ENCODE peak calls at places on chromosomes 4 and X, in five cellular contexts. Y is psoas muscle, D is iPS-NIHi11, S is uterus, W is HCT116. F is an unnamed sample.

GRCh38 chr4:110540606-110541440 is 64.9 kb downstream of the ENPEP start:
- DNase-seq in D (no peak), Y (no peak), S (no peak), W (no peak), F (peak; percentile 8)

GRCh38 chr4:2849267-2850140 is 5.9 kb downstream of the ADD1 start:
- DNase-seq in S (no peak), W (no peak), Y (no peak), D (no peak), F (no peak)

GRCh38 chr4:37628977-37629609 is 57.1 kb downstream of the RELL1 start:
- DNase-seq in Y (peak; percentile 64), S (peak; percentile 52), D (no peak), W (peak; percentile 59), F (peak; percentile 8)

GRCh38 chrX:118128724-118129123 is 12.1 kb upstream of the KLHL13 start:
- DNase-seq in S (no peak), W (no peak), D (no peak), Y (no peak), F (no peak)

GRCh38 chr4:132238697-132239096 is 910.4 kb upstream of the PCDH10 start:
- DNase-seq in W (no peak), Y (no peak), S (no peak), D (no peak), F (no peak)

GRCh38 chrX:77298790-77299189 is 148.4 kb upstream of the FGF16 start:
- DNase-seq in Y (no peak), D (no peak), W (no peak), S (no peak), F (no peak)

GRCh38 chr4:151688003-151688784 is 72.6 kb downstream of the GATB start:
- DNase-seq in S (no peak), Y (no peak), W (no peak), D (peak; percentile 23), F (no peak)

GRCh38 chr4:147017081-147017480 is 71.4 kb upstream of the TTC29 start:
- DNase-seq in Y (no peak), W (no peak), S (no peak), D (no peak), F (no peak)

GRCh38 chr4:179225594-179225993 is 1783.4 kb upstream of the AGA start:
- DNase-seq in S (no peak), W (no peak), D (no peak), Y (no peak), F (no peak)

GRCh38 chrX:11591712-11592351 is 73.9 kb downstream of the ARHGAP6 start:
- DNase-seq in D (no peak), Y (no peak), S (no peak), W (no peak), F (no peak)

GRCh38 chrX:133414399-133415275 is 652 bp downstream of the GPC4 start:
- DNase-seq in D (peak; percentile 16), W (no peak), S (peak; percentile 38), Y (peak; percentile 46), F (no peak)

GRCh38 chr4:121633642-121634041 is 63.1 kb downstream of the ANXA5 start:
- DNase-seq in Y (no peak), D (peak; percentile 10), S (no peak), W (no peak), F (no peak)

GRCh38 chr4:78758105-78758504 is 18.0 kb upstream of the BMP2K start:
- DNase-seq in W (no peak), S (no peak), D (no peak), Y (no peak), F (no peak)

GRCh38 chr4:7190668-7191545 is 1.4 kb upstream of the SORCS2 start:
- DNase-seq in S (peak; percentile 37), D (no peak), Y (no peak), W (no peak), F (no peak)

GRCh38 chrX:3501833-3502535 is 155.5 kb upstream of the MXRA5 start:
- DNase-seq in Y (no peak), D (peak; percentile 14), S (no peak), W (no peak), F (no peak)

GRCh38 chrX:141220342-141221008 is 21.8 kb downstream of the SPANXC start:
- DNase-seq in Y (no peak), S (no peak), D (no peak), W (no peak), F (peak; percentile 2)

GRCh38 chr4:167838686-167839085 is 253.7 kb upstream of the ANXA10 start:
- DNase-seq in Y (no peak), W (no peak), S (no peak), D (no peak), F (no peak)

GRCh38 chr4:150224896-150225591 is 146.8 kb downstream of the DCLK2 start:
- DNase-seq in W (no peak), D (peak; percentile 29), Y (no peak), S (no peak), F (peak; percentile 85)

GRCh38 chrX:2767631-2768455 is 16.0 kb downstream of the XG start:
- DNase-seq in S (peak; percentile 56), D (peak; percentile 55), Y (peak; percentile 67), W (peak; percentile 7), F (no peak)

GRCh38 chrX:19875051-19875432 is 12.4 kb downstream of the SH3KBP1 start:
- DNase-seq in W (peak; percentile 57), S (no peak), Y (no peak), D (no peak), F (no peak)

GRCh38 chrX:19683817-19684216 is 168.5 kb upstream of the MAP3K15 start:
- DNase-seq in S (no peak), W (no peak), D (no peak), Y (no peak), F (no peak)

GRCh38 chr4:172688536-172688935 is 480.1 kb upstream of the GALNT7 start:
- DNase-seq in W (no peak), D (no peak), S (no peak), Y (no peak), F (no peak)

GRCh38 chr4:5789141-5789540 is 78.1 kb downstream of the EVC start:
- DNase-seq in Y (no peak), S (no peak), W (no peak), D (no peak), F (no peak)

GRCh38 chr4:54746228-54746627 is 88.5 kb downstream of the KIT start:
- DNase-seq in W (no peak), D (no peak), S (no peak), Y (no peak), F (no peak)

GRCh38 chr4:78410651-78411050 is 140.9 kb upstream of the ANXA3 start:
- DNase-seq in W (no peak), Y (no peak), D (no peak), S (no peak), F (no peak)

GRCh38 chr4:176300565-176300964 is 19.2 kb upstream of the SPCS3 start:
- DNase-seq in Y (no peak), W (no peak), D (no peak), S (no peak), F (no peak)

GRCh38 chr4:146072381-146072780 is 103.1 kb upstream of the LSM6 start:
- DNase-seq in D (no peak), S (no peak), W (no peak), Y (no peak), F (no peak)

GRCh38 chr4:146776691-146777090 is 138.0 kb downstream of the POU4F2 start:
- DNase-seq in W (no peak), Y (no peak), S (no peak), D (no peak), F (no peak)

GRCh38 chrX:65575024-65575423 is 40.4 kb upstream of the LAS1L start:
- DNase-seq in Y (no peak), S (no peak), W (no peak), D (no peak), F (no peak)

GRCh38 chrX:72245461-72246089 is 6.7 kb upstream of the ERCC6L start:
- DNase-seq in W (peak; percentile 13), D (peak; percentile 77), Y (peak; percentile 40), S (no peak), F (peak; percentile 2)

GRCh38 chr4:1172971-1173757 is 781 bp upstream of the SPON2 start:
- DNase-seq in W (no peak), D (no peak), Y (peak; percentile 59), S (peak; percentile 76), F (no peak)

GRCh38 chr4:183499389-183499788 is 5.5 kb upstream of the ING2 start:
- DNase-seq in Y (no peak), D (no peak), W (no peak), S (no peak), F (no peak)

GRCh38 chr4:154314248-154314647 is 177.4 kb downstream of the DCHS2 start:
- DNase-seq in D (no peak), W (peak; percentile 37), Y (no peak), S (no peak), F (peak; percentile 32)

GRCh38 chr4:68873218-68873502 is 57.4 kb downstream of the UGT2B10 start:
- DNase-seq in S (no peak), Y (no peak), D (no peak), W (no peak), F (no peak)

GRCh38 chrX:40277672-40278071 is 179.9 kb upstream of the BCOR start:
- DNase-seq in D (no peak), S (no peak), Y (no peak), W (no peak), F (no peak)

GRCh38 chr4:70613893-70614572 is 14.5 kb upstream of the ENAM start:
- DNase-seq in W (no peak), Y (no peak), S (no peak), D (no peak), F (no peak)